ENCODE peak calls at places on chromosomes 6 and 20, in six cellular contexts. C is GM12878; H is GM12865; I is uterus; P is CD8-positive, alpha-beta T cell; Y is LNCaP clone FGC. W is an unnamed sample.

GRCh38 chr6:2132416-2132815 is 113.0 kb downstream of the GMDS start:
- DNase-seq in C (no peak), I (no peak), P (no peak), H (no peak), Y (no peak), W (peak; percentile 45)

GRCh38 chr6:85418059-85418458 is 31.8 kb upstream of the NT5E start:
- DNase-seq in Y (no peak), I (no peak), C (no peak), H (no peak), P (no peak), W (peak; percentile 54)

GRCh38 chr6:140062042-140063041 is 687.9 kb upstream of the CITED2 start:
- DNase-seq in P (no peak), C (no peak), I (peak; percentile 76), H (no peak), Y (no peak), W (peak; percentile 65)

GRCh38 chr6:117951783-117952182 is 44.7 kb downstream of the SLC35F1 start:
- DNase-seq in I (no peak), H (no peak), P (no peak), Y (no peak), C (no peak), W (no peak)

GRCh38 chr20:20443509-20443908 is 75.6 kb downstream of the INSM1 start:
- DNase-seq in H (no peak), I (no peak), Y (no peak), C (no peak), P (no peak), W (no peak)

GRCh38 chr6:37827603-37828265 is 8.2 kb downstream of the ZFAND3 start:
- DNase-seq in I (no peak), P (no peak), Y (no peak), C (no peak), H (no peak), W (no peak)

GRCh38 chr6:47407295-47408281 is 70.0 kb upstream of the CD2AP start:
- DNase-seq in H (no peak), C (no peak), Y (no peak), P (no peak), I (no peak), W (no peak)

GRCh38 chr6:121780325-121781313 is 345.2 kb downstream of the GJA1 start:
- DNase-seq in I (peak; percentile 80), C (no peak), H (no peak), P (no peak), Y (no peak), W (peak; percentile 93)

GRCh38 chr6:84728602-84729001 is 35.8 kb downstream of the TBX18 start:
- DNase-seq in I (no peak), Y (no peak), C (no peak), H (peak; percentile 5), P (no peak), W (peak; percentile 62)

GRCh38 chr6:45617441-45617840 is 239.7 kb upstream of the SUPT3H start:
- DNase-seq in Y (no peak), C (no peak), H (no peak), I (no peak), P (no peak), W (peak; percentile 77)

GRCh38 chr6:100465701-100466409 is 1.1 kb upstream of the SIM1 start:
- DNase-seq in H (no peak), I (no peak), P (no peak), C (no peak), Y (no peak), W (no peak)

GRCh38 chr6:100464910-100465700 is at the start of gene SIM1:
- DNase-seq in Y (no peak), I (no peak), H (peak; percentile 69), P (no peak), C (no peak), W (peak; percentile 60)

GRCh38 chr6:100463685-100464161 is 998 bp downstream of the SIM1 start:
- DNase-seq in C (no peak), Y (no peak), H (no peak), I (no peak), P (no peak), W (no peak)

GRCh38 chr6:100462990-100463684 is 1.6 kb downstream of the SIM1 start:
- DNase-seq in P (no peak), Y (no peak), C (no peak), I (no peak), H (no peak), W (no peak)

GRCh38 chr6:100464162-100464851 is 414 bp downstream of the SIM1 start:
- DNase-seq in I (no peak), Y (no peak), H (no peak), P (no peak), C (no peak), W (no peak)
- H3K4me3 ChIP-seq in I (no peak overlapping the region), Y (no peak overlapping the region), H (peak overlapping the region; percentile 13), P (no peak overlapping the region), C (no peak overlapping the region), W (no peak overlapping the region)

DNA sequence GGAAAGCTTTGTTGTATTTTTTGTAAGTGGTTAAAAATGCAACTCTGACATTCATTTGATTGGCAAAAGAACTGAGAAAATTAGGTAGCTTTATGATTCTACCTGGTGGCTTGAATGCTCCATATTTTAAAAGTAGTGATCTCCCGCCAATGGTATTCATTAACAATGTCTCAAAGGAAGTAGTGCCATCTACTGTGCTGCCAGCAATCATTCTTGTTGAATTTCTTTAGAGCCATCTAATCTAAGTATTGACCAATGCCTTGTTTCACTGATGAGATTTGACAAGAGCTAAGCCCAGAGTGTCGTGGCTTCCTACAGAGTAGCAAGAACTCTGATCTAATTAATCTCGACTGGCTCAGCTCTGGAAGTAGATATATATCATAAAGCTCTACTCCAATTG is 696.7 kb downstream of the C6orf118 start:
- DNase-seq in C (no peak), P (no peak), H (peak; percentile 3), I (no peak), Y (no peak), W (no peak)
- TF ChIP-seq CTCF in C (no peak), P (no peak), H (no peak), I (no peak), Y (peak; percentile 36), W (no peak)

GRCh38 chr6:29965873-29966601 is 23.7 kb downstream of the HLA-A start:
- DNase-seq in I (peak; percentile 73), Y (peak; percentile 52), P (peak; percentile 71), C (peak; percentile 62), H (peak; percentile 77), W (peak; percentile 64)

GRCh38 chr6:29967379-29968010 is 25.2 kb downstream of the HLA-A start:
- DNase-seq in H (no peak), C (peak; percentile 11), I (no peak), P (no peak), Y (peak; percentile 58), W (peak; percentile 79)

GRCh38 chr6:29961966-29962365 is 19.6 kb downstream of the HLA-A start:
- DNase-seq in C (no peak), Y (no peak), P (no peak), H (no peak), I (no peak), W (no peak)

GRCh38 chr6:29964904-29965872 is 22.9 kb downstream of the HLA-A start:
- DNase-seq in Y (peak; percentile 72), P (peak; percentile 84), C (peak; percentile 89), H (peak; percentile 94), I (peak; percentile 72), W (peak; percentile 92)

DNA sequence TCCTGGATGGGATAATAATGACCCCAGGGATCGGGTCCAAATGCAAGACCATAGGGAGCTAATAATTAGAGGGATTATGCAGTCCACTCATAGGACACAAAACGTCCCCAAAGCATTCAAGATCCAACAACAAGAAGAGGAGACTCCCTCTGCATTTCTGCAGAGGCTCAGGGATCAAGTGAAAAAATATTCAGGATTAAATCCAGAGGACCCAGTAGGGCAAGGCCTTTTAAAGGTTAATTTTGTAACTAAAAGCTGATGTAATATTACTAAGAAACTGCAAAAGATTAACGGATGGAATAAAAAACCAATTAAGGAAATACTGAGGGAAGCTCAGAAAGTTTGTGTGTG is 22.2 kb downstream of the HLA-A start:
- DNase-seq in P (no peak), I (no peak), Y (no peak), H (no peak), C (no peak), W (no peak)
- H3K4me3 ChIP-seq in P (peak overlapping the region; percentile 26), I (no peak overlapping the region), Y (no peak overlapping the region), H (peak overlapping the region; percentile 68), C (peak overlapping the region; percentile 52), W (no peak overlapping the region)

GRCh38 chr6:168238159-168238887 is 81.3 kb downstream of the DACT2 start:
- DNase-seq in I (no peak), P (no peak), Y (no peak), C (no peak), H (no peak), W (peak; percentile 2)
- TF ChIP-seq CTCF in I (no peak), P (no peak), Y (no peak), C (no peak), H (no peak), W (no peak)